ENCODE peak calls at places on chromosomes 3 and 15, in five cellular contexts. D is PC-3; V is cardiac muscle cell; P is CD4-positive, CD25-positive, alpha-beta regulatory T cell; U is esophagus muscularis mucosa. B is an unnamed sample.

GRCh38 chr3:19934098-19934566 is at the start of gene EFHB:
- DNase-seq in D (peak; percentile 25), V (peak; percentile 66), P (peak; percentile 30), U (no peak), B (no peak)

GRCh38 chr3:52249683-52250082 is 4.1 kb downstream of the PPM1M start:
- DNase-seq in D (no peak), V (no peak), P (no peak), U (no peak), B (no peak)

GRCh38 chr15:31511707-31512310 is 185.2 kb downstream of the KLF13 start:
- DNase-seq in D (no peak), V (no peak), P (peak; percentile 38), U (no peak), B (no peak)

GRCh38 chr3:112074616-112075497 is 11.3 kb upstream of the C3orf52 start:
- DNase-seq in D (peak; percentile 98), V (peak; percentile 21), P (peak; percentile 69), U (no peak), B (peak; percentile 88)

GRCh38 chr3:138949002-138949418 is 2.0 kb downstream of the FOXL2NB start:
- DNase-seq in D (no peak), V (no peak), P (no peak), U (no peak), B (no peak)

GRCh38 chr3:19016846-19017245 is 131.5 kb upstream of the KCNH8 start:
- DNase-seq in D (no peak), V (no peak), P (no peak), U (no peak), B (no peak)

GRCh38 chr15:65824941-65825544 is 33.0 kb upstream of the DENND4A start:
- DNase-seq in D (peak; percentile 9), V (no peak), P (no peak), U (no peak), B (no peak)

GRCh38 chr15:68325721-68326120 is 48.2 kb downstream of the FEM1B start:
- DNase-seq in D (no peak), V (no peak), P (no peak), U (no peak), B (no peak)

GRCh38 chr3:13536832-13537231 is 12.1 kb upstream of the FBLN2 start:
- DNase-seq in D (peak; percentile 52), V (no peak), P (no peak), U (no peak), B (peak; percentile 82)

GRCh38 chr3:196726788-196727675 is 12.6 kb upstream of the PAK2 start:
- DNase-seq in D (peak; percentile 96), V (no peak), P (peak; percentile 79), U (no peak), B (no peak)

GRCh38 chr3:145767909-145768308 is 393.1 kb downstream of the PLOD2 start:
- DNase-seq in D (peak; percentile 23), V (no peak), P (no peak), U (no peak), B (no peak)

GRCh38 chr15:52143862-52144261 is 31.3 kb upstream of the BCL2L10 start:
- DNase-seq in D (peak; percentile 77), V (no peak), P (no peak), U (no peak), B (no peak)

GRCh38 chr3:70067860-70068479 is 68.4 kb downstream of the SAMMSON start:
- DNase-seq in D (no peak), V (no peak), P (no peak), U (no peak), B (no peak)

GRCh38 chr3:61521229-61521628 is 40.1 kb upstream of the PTPRG start:
- DNase-seq in D (no peak), V (no peak), P (peak; percentile 81), U (no peak), B (no peak)

GRCh38 chr15:61171190-61171589 is 57.9 kb downstream of the RORA start:
- DNase-seq in D (no peak), V (no peak), P (no peak), U (no peak), B (no peak)

GRCh38 chr3:99965681-99966408 is 148.2 kb downstream of the CMSS1 start:
- DNase-seq in D (no peak), V (no peak), P (no peak), U (no peak), B (no peak)

GRCh38 chr3:32818431-32819085 is 761 bp downstream of the TRIM71 start:
- DNase-seq in D (no peak), V (peak; percentile 50), P (peak; percentile 6), U (no peak), B (no peak)

GRCh38 chr3:38837358-38837757 is 21.3 kb upstream of the SCN10A start:
- DNase-seq in D (no peak), V (no peak), P (no peak), U (peak; percentile 81), B (no peak)

GRCh38 chr15:61250613-61251012 is 21.5 kb upstream of the RORA start:
- DNase-seq in D (no peak), V (no peak), P (no peak), U (no peak), B (no peak)

GRCh38 chr15:99863527-99864198 is 130.4 kb upstream of the LYSMD4 start:
- DNase-seq in D (no peak), V (no peak), P (no peak), U (no peak), B (no peak)

GRCh38 chr3:177211503-177212277 is 14.4 kb upstream of the TBL1XR1 start:
- DNase-seq in D (peak; percentile 48), V (no peak), P (peak; percentile 39), U (no peak), B (no peak)

GRCh38 chr3:183587337-183587736 is 31.8 kb upstream of the KLHL6 start:
- DNase-seq in D (no peak), V (no peak), P (peak; percentile 62), U (no peak), B (peak; percentile 62)

GRCh38 chr3:113878403-113878802 is 39.8 kb downstream of the GRAMD1C start:
- DNase-seq in D (no peak), V (no peak), P (no peak), U (no peak), B (no peak)

GRCh38 chr15:90603893-90604292 is 74.2 kb downstream of the CRTC3 start:
- DNase-seq in D (peak; percentile 38), V (no peak), P (peak; percentile 73), U (no peak), B (no peak)

GRCh38 chr3:61530355-61530754 is 31.0 kb upstream of the PTPRG start:
- DNase-seq in D (peak; percentile 44), V (peak; percentile 63), P (peak; percentile 48), U (no peak), B (peak; percentile 25)

GRCh38 chr3:134252766-134253165 is 2.1 kb upstream of the RYK start:
- DNase-seq in D (no peak), V (no peak), P (no peak), U (no peak), B (no peak)

GRCh38 chr15:67373266-67373665 is 118.7 kb downstream of the IQCH start:
- DNase-seq in D (no peak), V (no peak), P (no peak), U (no peak), B (no peak)

GRCh38 chr15:71049706-71050422 is 65.4 kb upstream of the THSD4 start:
- DNase-seq in D (peak; percentile 71), V (no peak), P (no peak), U (no peak), B (no peak)

GRCh38 chr3:9812870-9813483 is 2.9 kb downstream of the TTLL3 start:
- DNase-seq in D (no peak), V (no peak), P (no peak), U (no peak), B (no peak)

GRCh38 chr3:150945226-150945625 is 27.3 kb downstream of the CLRN1 start:
- DNase-seq in D (peak; percentile 25), V (no peak), P (no peak), U (no peak), B (no peak)

DNA sequence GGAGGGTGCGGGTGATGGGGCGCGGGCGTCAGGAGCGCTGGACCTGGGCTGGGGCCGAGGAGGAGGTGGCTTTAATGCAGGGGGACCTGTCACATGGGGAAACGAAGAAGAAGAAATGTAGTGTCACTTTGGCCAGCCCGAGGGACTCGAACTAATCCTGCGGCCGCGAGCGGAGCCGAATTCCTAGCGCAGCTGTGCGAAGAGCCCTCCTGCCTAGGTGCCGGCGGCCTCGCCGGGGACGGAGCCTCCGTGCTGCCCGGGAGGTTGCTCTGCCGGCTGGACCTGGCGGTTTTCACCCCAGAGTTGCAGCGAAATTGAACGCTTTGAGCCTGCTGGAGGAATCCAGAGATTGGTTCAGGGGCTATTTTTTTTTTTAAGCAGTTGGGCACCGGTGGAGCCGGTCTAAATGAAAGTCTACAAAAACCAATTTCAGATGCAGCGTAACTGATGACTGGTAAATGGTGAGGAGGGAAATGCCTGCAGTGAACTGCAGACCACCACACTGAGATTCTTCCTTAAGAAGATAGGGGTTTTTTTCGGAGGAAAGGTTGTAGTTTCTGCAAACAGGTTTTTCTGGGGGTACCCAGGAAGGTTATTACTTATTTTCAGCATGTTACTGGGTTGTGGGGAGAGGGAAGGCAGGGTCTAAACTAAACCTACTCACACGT is 674 bp downstream of the TMEM108 start:
- DNase-seq in D (no peak), V (peak; percentile 43), P (no peak), U (no peak), B (no peak)
- H3K4me3 ChIP-seq in D (no peak overlapping the region), V (peak overlapping the region; percentile 38), P (no peak overlapping the region), U (peak overlapping the region; percentile 82), B (no peak overlapping the region)

GRCh38 chr3:169389211-169389924 is 274.1 kb downstream of the MECOM start:
- DNase-seq in D (no peak), V (no peak), P (no peak), U (no peak), B (no peak)
- H3K4me3 ChIP-seq in D (no peak overlapping the region), V (no peak overlapping the region), P (no peak overlapping the region), U (no peak overlapping the region), B (no peak overlapping the region)

DNA sequence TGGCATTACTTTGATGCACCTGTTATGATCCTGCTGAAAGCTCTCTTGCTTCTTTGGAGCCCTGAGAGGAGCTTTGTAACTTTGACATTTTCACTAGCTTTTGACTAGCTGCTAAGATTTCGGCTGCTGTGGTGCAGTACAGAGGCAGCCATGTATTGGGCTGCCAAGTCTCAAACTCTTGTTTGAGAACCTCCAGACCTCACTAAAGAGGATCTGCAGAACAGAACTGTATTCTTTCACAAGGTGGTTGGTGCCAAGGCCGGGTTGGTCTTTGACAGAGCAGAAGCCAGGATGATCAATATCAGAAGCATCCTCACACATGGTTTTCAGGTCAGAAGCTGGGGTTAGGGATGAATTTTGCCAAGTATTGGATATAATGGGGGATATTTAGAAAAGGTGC is 34.6 kb upstream of the GOLGA8B start:
- DNase-seq in D (no peak), V (peak; percentile 17), P (no peak), U (no peak), B (no peak)
- H3K4me3 ChIP-seq in D (no peak overlapping the region), V (no peak overlapping the region), P (no peak overlapping the region), U (no peak overlapping the region), B (no peak overlapping the region)

DNA sequence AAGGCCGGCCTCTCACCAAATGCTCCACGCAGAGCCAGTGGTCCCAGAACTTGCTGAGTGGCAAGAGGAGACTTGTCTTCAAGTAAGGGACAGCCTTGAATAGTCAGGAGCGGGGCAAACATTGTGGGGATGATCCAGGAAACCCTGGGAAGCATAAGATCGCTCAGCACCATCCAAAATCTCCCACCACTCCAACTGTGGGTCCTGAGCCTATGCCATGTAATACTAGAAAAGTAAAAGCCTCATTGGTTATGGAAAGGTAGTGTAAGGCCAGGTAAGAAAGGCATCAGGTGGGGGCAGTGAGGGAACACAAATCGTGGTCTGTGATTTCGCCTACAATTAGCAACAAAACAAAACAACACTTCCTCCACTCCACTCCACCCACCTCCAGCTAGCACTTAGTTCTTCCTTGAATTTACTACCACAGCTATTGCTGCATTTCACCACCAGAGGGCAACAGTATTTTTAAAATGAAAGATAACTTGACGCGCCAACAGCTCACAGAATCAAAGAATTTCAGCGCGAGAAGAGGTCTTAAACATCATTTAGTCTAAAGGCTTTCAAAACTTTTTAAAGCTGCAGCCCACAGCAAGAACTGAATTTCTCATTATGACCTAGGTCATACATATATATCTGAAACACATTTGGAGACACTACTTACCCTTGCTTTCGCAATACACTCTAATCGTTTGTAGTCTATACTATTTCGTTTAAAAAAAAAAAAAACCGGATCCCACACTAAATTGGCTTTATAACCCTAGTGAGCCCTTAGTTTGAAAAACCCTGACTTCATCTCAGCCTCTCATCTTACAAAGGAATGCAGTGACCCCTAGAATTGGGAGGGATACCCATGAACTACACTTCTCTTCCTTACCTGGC is 4.5 kb downstream of the RARRES1 start:
- DNase-seq in D (peak; percentile 84), V (peak; percentile 61), P (peak; percentile 80), U (no peak), B (peak; percentile 76)
- H3K4me3 ChIP-seq in D (no peak overlapping the region), V (no peak overlapping the region), P (peak overlapping the region; percentile 73), U (peak overlapping the region; percentile 36), B (peak overlapping the region; percentile 18)

B was measured in Jurkat, Clone E6-1.